ENCODE peak calls at places on chromosomes 11 and 22, in eight cellular contexts. One of them, this sample, is unnamed.

GRCh38 chr11:124865181-124865901 is at the start of gene ROBO3:
- DNase-seq in HFFc6: no peak
- DNase-seq in uterus: no peak
- DNase-seq in neural progenitor cell: peak; percentile 48
- DNase-seq in GM12865: no peak
- DNase-seq in mammary epithelial cell: no peak
- DNase-seq in RWPE1: no peak
- DNase-seq in gastrocnemius medialis: no peak
- DNase-seq in this sample: no peak

GRCh38 chr11:130146797-130147196 is 12.8 kb upstream of the ST14 start:
- DNase-seq in GM12865: peak; percentile 39
- DNase-seq in RWPE1: no peak
- DNase-seq in neural progenitor cell: no peak
- DNase-seq in HFFc6: no peak
- DNase-seq in gastrocnemius medialis: peak; percentile 33
- DNase-seq in uterus: no peak
- DNase-seq in mammary epithelial cell: no peak
- DNase-seq in this sample: no peak

GRCh38 chr11:123122341-123122740 is 60.4 kb upstream of the HSPA8 start:
- DNase-seq in HFFc6: no peak
- DNase-seq in uterus: peak; percentile 63
- DNase-seq in neural progenitor cell: no peak
- DNase-seq in mammary epithelial cell: peak; percentile 43
- DNase-seq in gastrocnemius medialis: peak; percentile 59
- DNase-seq in RWPE1: no peak
- DNase-seq in GM12865: no peak
- DNase-seq in this sample: no peak

GRCh38 chr11:128691802-128692749 is 1.8 kb upstream of the FLI1 start:
- DNase-seq in GM12865: no peak
- DNase-seq in RWPE1: no peak
- DNase-seq in HFFc6: no peak
- DNase-seq in gastrocnemius medialis: no peak
- DNase-seq in neural progenitor cell: peak; percentile 63
- DNase-seq in uterus: no peak
- DNase-seq in mammary epithelial cell: no peak
- DNase-seq in this sample: no peak

GRCh38 chr11:13287026-13287425 is 9.4 kb downstream of the BMAL1 start:
- DNase-seq in RWPE1: no peak
- DNase-seq in gastrocnemius medialis: peak; percentile 68
- DNase-seq in mammary epithelial cell: no peak
- DNase-seq in HFFc6: no peak
- DNase-seq in uterus: no peak
- DNase-seq in GM12865: no peak
- DNase-seq in neural progenitor cell: no peak
- DNase-seq in this sample: peak; percentile 77

GRCh38 chr22:27684856-27685255 is 116.7 kb downstream of the MN1 start:
- DNase-seq in RWPE1: no peak
- DNase-seq in gastrocnemius medialis: no peak
- DNase-seq in uterus: no peak
- DNase-seq in GM12865: no peak
- DNase-seq in mammary epithelial cell: no peak
- DNase-seq in neural progenitor cell: no peak
- DNase-seq in HFFc6: no peak
- DNase-seq in this sample: no peak

GRCh38 chr11:123580557-123581275 is 73.7 kb downstream of the SCN3B start:
- DNase-seq in gastrocnemius medialis: peak; percentile 43
- DNase-seq in HFFc6: peak; percentile 32
- DNase-seq in neural progenitor cell: peak; percentile 87
- DNase-seq in GM12865: peak; percentile 77
- DNase-seq in uterus: peak; percentile 60
- DNase-seq in RWPE1: peak; percentile 75
- DNase-seq in mammary epithelial cell: peak; percentile 53
- DNase-seq in this sample: peak; percentile 72

GRCh38 chr11:125347261-125347585 is 148.8 kb downstream of the FEZ1 start:
- DNase-seq in RWPE1: no peak
- DNase-seq in mammary epithelial cell: no peak
- DNase-seq in uterus: no peak
- DNase-seq in HFFc6: no peak
- DNase-seq in GM12865: no peak
- DNase-seq in gastrocnemius medialis: no peak
- DNase-seq in neural progenitor cell: peak; percentile 79
- DNase-seq in this sample: no peak

GRCh38 chr11:107591446-107592236 is 694 bp downstream of the ELMOD1 start:
- DNase-seq in mammary epithelial cell: peak; percentile 11
- DNase-seq in neural progenitor cell: peak; percentile 68
- DNase-seq in uterus: no peak
- DNase-seq in GM12865: peak; percentile 6
- DNase-seq in gastrocnemius medialis: no peak
- DNase-seq in HFFc6: no peak
- DNase-seq in RWPE1: no peak
- DNase-seq in this sample: peak; percentile 63

GRCh38 chr11:62245271-62245753 is 3.3 kb downstream of the SCGB1D2 start:
- DNase-seq in gastrocnemius medialis: no peak
- DNase-seq in HFFc6: peak; percentile 4
- DNase-seq in RWPE1: peak; percentile 12
- DNase-seq in neural progenitor cell: peak; percentile 72
- DNase-seq in GM12865: peak; percentile 33
- DNase-seq in mammary epithelial cell: peak; percentile 26
- DNase-seq in uterus: no peak
- DNase-seq in this sample: peak; percentile 39

GRCh38 chr11:68214173-68215086 is 1.3 kb upstream of the KMT5B start:
- DNase-seq in GM12865: no peak
- DNase-seq in gastrocnemius medialis: peak; percentile 31
- DNase-seq in mammary epithelial cell: no peak
- DNase-seq in neural progenitor cell: peak; percentile 62
- DNase-seq in HFFc6: no peak
- DNase-seq in RWPE1: no peak
- DNase-seq in uterus: no peak
- DNase-seq in this sample: peak; percentile 23

GRCh38 chr11:61080526-61080925 is 21.8 kb upstream of the CD5 start:
- DNase-seq in mammary epithelial cell: no peak
- DNase-seq in gastrocnemius medialis: no peak
- DNase-seq in RWPE1: no peak
- DNase-seq in uterus: no peak
- DNase-seq in HFFc6: no peak
- DNase-seq in neural progenitor cell: no peak
- DNase-seq in GM12865: no peak
- DNase-seq in this sample: no peak

GRCh38 chr11:62295504-62295903 is 3.4 kb downstream of the SCGB1D4 start:
- DNase-seq in GM12865: peak; percentile 17
- DNase-seq in RWPE1: peak; percentile 8
- DNase-seq in neural progenitor cell: peak; percentile 71
- DNase-seq in uterus: no peak
- DNase-seq in gastrocnemius medialis: no peak
- DNase-seq in mammary epithelial cell: peak; percentile 17
- DNase-seq in HFFc6: no peak
- DNase-seq in this sample: peak; percentile 37

GRCh38 chr22:35051791-35052190 is 14.2 kb upstream of the ISX start:
- DNase-seq in HFFc6: no peak
- DNase-seq in neural progenitor cell: no peak
- DNase-seq in RWPE1: no peak
- DNase-seq in uterus: no peak
- DNase-seq in mammary epithelial cell: peak; percentile 50
- DNase-seq in GM12865: peak; percentile 73
- DNase-seq in gastrocnemius medialis: no peak
- DNase-seq in this sample: peak; percentile 20

GRCh38 chr11:61334434-61335354 is 1.7 kb downstream of the TKFC start:
- DNase-seq in GM12865: no peak
- DNase-seq in mammary epithelial cell: peak; percentile 45
- DNase-seq in gastrocnemius medialis: no peak
- DNase-seq in HFFc6: peak; percentile 40
- DNase-seq in RWPE1: peak; percentile 51
- DNase-seq in uterus: no peak
- DNase-seq in neural progenitor cell: no peak
- DNase-seq in this sample: no peak

GRCh38 chr11:83241291-83241946 is 44.7 kb downstream of the CCDC90B start:
- DNase-seq in uterus: peak; percentile 37
- DNase-seq in HFFc6: peak; percentile 56
- DNase-seq in gastrocnemius medialis: peak; percentile 18
- DNase-seq in GM12865: peak; percentile 62
- DNase-seq in neural progenitor cell: peak; percentile 79
- DNase-seq in mammary epithelial cell: peak; percentile 59
- DNase-seq in RWPE1: peak; percentile 60
- DNase-seq in this sample: peak; percentile 55

GRCh38 chr11:115266066-115266465 is 238.1 kb downstream of the CADM1 start:
- DNase-seq in RWPE1: no peak
- DNase-seq in GM12865: no peak
- DNase-seq in uterus: no peak
- DNase-seq in neural progenitor cell: no peak
- DNase-seq in gastrocnemius medialis: no peak
- DNase-seq in HFFc6: no peak
- DNase-seq in mammary epithelial cell: peak; percentile 60
- DNase-seq in this sample: no peak

GRCh38 chr11:2325719-2326118 is 23.9 kb downstream of the TSPAN32 start:
- DNase-seq in uterus: no peak
- DNase-seq in RWPE1: peak; percentile 48
- DNase-seq in GM12865: no peak
- DNase-seq in mammary epithelial cell: peak; percentile 61
- DNase-seq in HFFc6: peak; percentile 50
- DNase-seq in gastrocnemius medialis: peak; percentile 87
- DNase-seq in neural progenitor cell: no peak
- DNase-seq in this sample: no peak

GRCh38 chr11:44955019-44955738 is 4.5 kb upstream of the TP53I11 start:
- DNase-seq in RWPE1: peak; percentile 56
- DNase-seq in neural progenitor cell: no peak
- DNase-seq in GM12865: no peak
- DNase-seq in HFFc6: peak; percentile 41
- DNase-seq in uterus: peak; percentile 60
- DNase-seq in mammary epithelial cell: no peak
- DNase-seq in gastrocnemius medialis: peak; percentile 55
- DNase-seq in this sample: peak; percentile 53

GRCh38 chr11:118334746-118335145 is 7.8 kb downstream of the CD3D start:
- DNase-seq in HFFc6: no peak
- DNase-seq in GM12865: peak; percentile 17
- DNase-seq in mammary epithelial cell: no peak
- DNase-seq in gastrocnemius medialis: no peak
- DNase-seq in uterus: no peak
- DNase-seq in RWPE1: no peak
- DNase-seq in neural progenitor cell: no peak
- DNase-seq in this sample: no peak

GRCh38 chr11:56331861-56332491 is 13.9 kb upstream of the OR8K1 start:
- DNase-seq in gastrocnemius medialis: no peak
- DNase-seq in GM12865: no peak
- DNase-seq in neural progenitor cell: no peak
- DNase-seq in RWPE1: no peak
- DNase-seq in uterus: no peak
- DNase-seq in mammary epithelial cell: no peak
- DNase-seq in HFFc6: no peak
- DNase-seq in this sample: no peak

GRCh38 chr11:37849731-37850130 is 1251.7 kb upstream of the RAG2 start:
- DNase-seq in HFFc6: no peak
- DNase-seq in GM12865: no peak
- DNase-seq in gastrocnemius medialis: no peak
- DNase-seq in RWPE1: no peak
- DNase-seq in neural progenitor cell: no peak
- DNase-seq in uterus: no peak
- DNase-seq in mammary epithelial cell: no peak
- DNase-seq in this sample: no peak

GRCh38 chr11:849951-850776 is 7.5 kb downstream of the TSPAN4 start:
- DNase-seq in gastrocnemius medialis: no peak
- DNase-seq in neural progenitor cell: peak; percentile 78
- DNase-seq in RWPE1: no peak
- DNase-seq in uterus: no peak
- DNase-seq in HFFc6: no peak
- DNase-seq in GM12865: no peak
- DNase-seq in mammary epithelial cell: no peak
- DNase-seq in this sample: no peak

DNA sequence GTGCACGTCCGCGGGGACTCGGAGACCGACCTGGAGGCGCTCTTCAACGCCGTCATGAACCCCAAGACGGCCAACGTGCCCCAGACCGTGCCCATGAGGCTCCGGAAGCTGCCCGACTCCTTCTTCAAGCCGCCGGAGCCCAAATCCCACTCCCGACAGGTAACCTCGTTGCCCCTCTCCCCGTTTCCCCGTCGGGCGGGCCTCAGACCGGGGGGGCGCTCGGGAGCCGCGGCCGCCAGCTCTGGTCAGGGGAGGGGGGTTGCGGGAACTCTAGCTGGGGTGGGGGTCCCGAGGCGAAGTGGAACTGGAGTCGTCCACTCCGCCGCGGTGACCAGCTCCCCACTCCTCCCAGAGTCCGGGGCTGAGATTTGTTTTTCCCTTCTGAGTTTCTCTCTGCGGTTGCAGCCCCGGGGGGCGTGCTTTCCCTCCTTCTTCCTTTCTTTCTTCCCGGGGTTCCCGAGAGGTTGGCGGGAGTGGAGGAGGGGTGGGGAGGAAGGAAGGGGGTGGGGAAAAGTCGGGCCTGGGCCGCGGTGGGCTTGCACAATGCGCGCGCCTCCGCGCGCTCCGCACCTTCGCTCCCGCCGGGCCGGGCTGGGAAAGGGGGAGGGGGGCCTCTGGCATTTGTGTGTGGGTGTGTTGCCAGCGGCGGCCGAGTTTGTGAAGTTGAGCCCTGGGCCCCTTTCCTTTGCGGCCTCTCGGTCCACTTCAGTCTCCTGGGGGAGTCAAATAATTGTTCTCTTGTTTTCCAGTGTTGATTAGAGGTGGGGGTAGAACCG is 952 bp downstream of the YAP1 start:
- DNase-seq in HFFc6: peak; percentile 48
- DNase-seq in gastrocnemius medialis: peak; percentile 82
- DNase-seq in uterus: peak; percentile 87
- DNase-seq in RWPE1: peak; percentile 86
- DNase-seq in mammary epithelial cell: peak; percentile 72
- DNase-seq in GM12865: peak; percentile 12
- DNase-seq in neural progenitor cell: peak; percentile 93
- DNase-seq in this sample: peak; percentile 15
- TF ChIP-seq CTCF in HFFc6: peak; percentile 51
- TF ChIP-seq CTCF in gastrocnemius medialis: peak; percentile 39
- TF ChIP-seq CTCF in uterus: no peak
- TF ChIP-seq CTCF in RWPE1: peak; percentile 25
- TF ChIP-seq CTCF in mammary epithelial cell: no peak
- TF ChIP-seq CTCF in GM12865: no peak
- TF ChIP-seq CTCF in neural progenitor cell: peak; percentile 36
- TF ChIP-seq CTCF in this sample: no peak

GRCh38 chr22:41092023-41092817 is at the start of gene EP300:
- DNase-seq in GM12865: peak; percentile 93
- DNase-seq in gastrocnemius medialis: peak; percentile 90
- DNase-seq in RWPE1: peak; percentile 36
- DNase-seq in mammary epithelial cell: peak; percentile 67
- DNase-seq in neural progenitor cell: peak; percentile 85
- DNase-seq in HFFc6: peak; percentile 61
- DNase-seq in uterus: peak; percentile 83
- DNase-seq in this sample: peak; percentile 89
- TF ChIP-seq CTCF in GM12865: peak; percentile 23
- TF ChIP-seq CTCF in gastrocnemius medialis: peak; percentile 44
- TF ChIP-seq CTCF in RWPE1: no peak
- TF ChIP-seq CTCF in mammary epithelial cell: no peak
- TF ChIP-seq CTCF in neural progenitor cell: peak; percentile 27
- TF ChIP-seq CTCF in HFFc6: peak; percentile 65
- TF ChIP-seq CTCF in uterus: peak; percentile 35
- TF ChIP-seq CTCF in this sample: peak; percentile 23

GRCh38 chr11:97683733-97684132 is 1293.9 kb downstream of the JRKL start:
- DNase-seq in HFFc6: no peak
- DNase-seq in uterus: no peak
- DNase-seq in gastrocnemius medialis: no peak
- DNase-seq in mammary epithelial cell: peak; percentile 56
- DNase-seq in neural progenitor cell: peak; percentile 23
- DNase-seq in GM12865: peak; percentile 21
- DNase-seq in RWPE1: peak; percentile 2
- DNase-seq in this sample: no peak
- TF ChIP-seq CTCF in HFFc6: peak; percentile 27
- TF ChIP-seq CTCF in uterus: no peak
- TF ChIP-seq CTCF in gastrocnemius medialis: no peak
- TF ChIP-seq CTCF in mammary epithelial cell: peak; percentile 19
- TF ChIP-seq CTCF in neural progenitor cell: peak; percentile 17
- TF ChIP-seq CTCF in GM12865: no peak
- TF ChIP-seq CTCF in RWPE1: no peak
- TF ChIP-seq CTCF in this sample: no peak

GRCh38 chr11:95739108-95739507 is 50.5 kb downstream of the FAM76B start:
- DNase-seq in HFFc6: no peak
- DNase-seq in GM12865: no peak
- DNase-seq in RWPE1: no peak
- DNase-seq in uterus: no peak
- DNase-seq in neural progenitor cell: peak; percentile 8
- DNase-seq in mammary epithelial cell: no peak
- DNase-seq in gastrocnemius medialis: no peak
- DNase-seq in this sample: no peak
- TF ChIP-seq CTCF in HFFc6: peak; percentile 30
- TF ChIP-seq CTCF in GM12865: peak; percentile 29
- TF ChIP-seq CTCF in RWPE1: no peak
- TF ChIP-seq CTCF in uterus: no peak
- TF ChIP-seq CTCF in neural progenitor cell: peak; percentile 48
- TF ChIP-seq CTCF in mammary epithelial cell: peak; percentile 2
- TF ChIP-seq CTCF in gastrocnemius medialis: peak; percentile 12
- TF ChIP-seq CTCF in this sample: peak; percentile 21

This sample was measured in activated CD8-positive, alpha-beta T cell treated with anti-CD3 and anti-CD28 coated beads for 36 hours.